ENCODE peak calls at places on chromosome 13, in five cellular contexts. W is spleen, Z is A549, X is upper lobe of left lung, L is upper lobe of right lung. J is an unnamed sample.

GRCh38 chr13:99380402-99380801 is 73.2 kb upstream of the GPR183 start:
- DNase-seq in Z (no peak), W (peak; percentile 43), X (no peak), L (no peak), J (no peak)

GRCh38 chr13:98173431-98173921 is 3.6 kb downstream of the RNF113B start:
- DNase-seq in W (no peak), L (no peak), Z (no peak), X (no peak), J (no peak)

GRCh38 chr13:48866204-48866603 is 109.5 kb upstream of the FNDC3A start:
- DNase-seq in X (no peak), L (no peak), Z (no peak), W (no peak), J (no peak)

GRCh38 chr13:49869514-49869913 is 66.6 kb downstream of the SPRYD7 start:
- DNase-seq in L (no peak), Z (no peak), W (no peak), X (no peak), J (no peak)

GRCh38 chr13:85586856-85587255 is 212.4 kb downstream of the SLITRK6 start:
- DNase-seq in X (no peak), W (no peak), L (no peak), Z (no peak), J (no peak)

GRCh38 chr13:45207319-45207718 is 6.5 kb upstream of the KCTD4 start:
- DNase-seq in Z (no peak), W (no peak), L (no peak), X (no peak), J (no peak)

GRCh38 chr13:27954406-27954851 is 14.7 kb downstream of the CDX2 start:
- DNase-seq in Z (peak; percentile 21), X (no peak), L (peak; percentile 68), W (peak; percentile 75), J (no peak)

GRCh38 chr13:34900288-34900739 is 41.8 kb upstream of the NBEA start:
- DNase-seq in Z (no peak), W (no peak), X (no peak), L (no peak), J (no peak)

GRCh38 chr13:38341149-38341692 is 8.4 kb upstream of the UFM1 start:
- DNase-seq in X (no peak), W (no peak), L (no peak), Z (no peak), J (no peak)
- TF ChIP-seq CTCF in X (no peak), W (no peak), L (no peak), Z (no peak), J (no peak)

GRCh38 chr13:46571941-46572340 is 19.0 kb downstream of the LRCH1 start:
- DNase-seq in Z (no peak), W (no peak), L (no peak), X (no peak), J (no peak)

GRCh38 chr13:46571189-46571901 is 18.4 kb downstream of the LRCH1 start:
- DNase-seq in X (no peak), Z (no peak), W (no peak), L (no peak), J (no peak)

GRCh38 chr13:46572758-46573384 is 19.9 kb downstream of the LRCH1 start:
- DNase-seq in X (no peak), W (no peak), Z (no peak), L (no peak), J (no peak)

GRCh38 chr13:46569471-46569870 is 16.5 kb downstream of the LRCH1 start:
- DNase-seq in W (no peak), X (no peak), Z (no peak), L (no peak), J (no peak)

DNA sequence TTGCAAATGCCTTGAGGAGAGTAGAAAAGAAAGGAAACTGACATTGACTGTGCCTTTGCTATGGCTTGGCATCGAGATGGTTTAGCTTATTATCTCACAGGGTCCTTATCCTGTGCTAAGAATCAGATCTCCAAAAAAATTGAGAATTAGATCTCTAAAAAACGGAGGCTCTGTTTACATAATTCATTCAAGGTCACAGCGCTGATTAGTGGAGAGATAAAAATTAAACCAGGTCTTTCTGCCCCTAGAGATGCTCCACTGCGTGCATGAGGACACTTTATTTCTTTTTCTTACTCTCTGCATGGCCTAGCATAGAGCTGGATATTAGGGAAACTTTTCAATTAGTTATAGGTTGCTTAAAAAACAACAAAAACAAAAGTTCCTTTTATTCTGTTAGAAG is 17.3 kb downstream of the LRCH1 start:
- DNase-seq in W (no peak), L (no peak), Z (no peak), X (no peak), J (no peak)
- H3K4me1 ChIP-seq in W (peaks cover 52% of the 10 kb centered on the region), L (peaks cover 31% of the 10 kb centered on the region), Z (peaks cover 26% of the 10 kb centered on the region), X (peaks cover 15% of the 10 kb centered on the region), J (no peaks in the 10 kb centered on the region)

DNA sequence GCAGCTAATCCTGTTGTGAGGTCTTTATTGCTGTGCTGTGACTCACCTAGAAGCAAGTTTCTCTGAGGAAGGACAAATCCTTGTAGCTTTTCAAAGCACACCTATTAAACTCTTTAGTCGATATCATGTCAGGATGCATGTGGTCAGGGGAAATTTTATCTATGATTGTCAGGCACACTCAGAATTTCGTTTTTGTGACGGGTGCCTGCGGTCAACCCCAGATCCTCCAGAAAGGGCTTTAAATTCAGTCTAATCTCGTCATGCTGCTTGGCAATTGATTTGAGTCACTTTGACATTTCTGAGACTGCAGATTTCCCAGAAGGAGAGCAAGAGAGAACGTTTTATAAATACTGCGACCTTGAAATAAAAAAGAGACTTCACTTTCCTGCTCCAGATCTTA is 316.9 kb downstream of the FGF9 start:
- DNase-seq in Z (no peak), L (no peak), X (no peak), W (no peak), J (no peak)
- TF ChIP-seq CTCF in Z (no peak), L (no peak), X (no peak), W (no peak), J (no peak)

GRCh38 chr13:79625517-79625916 is 144.6 kb downstream of the NDFIP2 start:
- DNase-seq in Z (no peak), W (no peak), L (no peak), X (no peak), J (no peak)
- H3K4me1 ChIP-seq in Z (no peaks in the 10 kb centered on the region), W (no peaks in the 10 kb centered on the region), L (no peaks in the 10 kb centered on the region), X (no peaks in the 10 kb centered on the region), J (no peaks in the 10 kb centered on the region)

GRCh38 chr13:51148223-51148951 is 37.3 kb upstream of the C13orf42 start:
- DNase-seq in X (peak; percentile 23), W (peak; percentile 87), Z (no peak), L (no peak), J (no peak)
- TF ChIP-seq CTCF in X (no peak), W (no peak), Z (no peak), L (no peak), J (no peak)

GRCh38 chr13:40570930-40571329 is 95.5 kb downstream of the FOXO1 start:
- DNase-seq in W (no peak), L (no peak), X (no peak), Z (no peak), J (no peak)

GRCh38 chr13:40568672-40569350 is 97.6 kb downstream of the FOXO1 start:
- DNase-seq in X (no peak), L (no peak), Z (no peak), W (no peak), J (no peak)

GRCh38 chr13:40565282-40566148 is 100.9 kb downstream of the FOXO1 start:
- DNase-seq in W (no peak), Z (no peak), X (no peak), L (no peak), J (no peak)

GRCh38 chr13:40566811-40567210 is 99.6 kb downstream of the FOXO1 start:
- DNase-seq in Z (no peak), L (no peak), X (no peak), W (no peak), J (no peak)

DNA sequence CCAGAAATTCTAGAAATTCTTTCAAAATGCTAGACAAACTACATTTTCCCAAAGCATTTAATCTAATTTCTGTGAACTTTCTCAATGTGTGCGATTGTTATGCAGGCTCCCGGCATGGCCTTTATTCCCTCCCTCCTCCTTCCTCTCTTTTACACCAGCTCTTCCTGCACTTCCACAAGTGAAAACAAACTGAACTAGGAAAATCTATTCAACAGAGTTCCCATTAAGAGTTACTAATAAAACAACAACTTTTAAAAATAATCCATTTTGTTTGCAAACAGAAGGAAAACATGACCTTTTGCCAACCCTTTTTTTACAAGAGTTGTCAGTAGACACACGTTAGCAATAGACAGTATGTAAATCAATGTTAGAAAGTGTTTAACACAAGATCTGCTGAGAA is 98.2 kb downstream of the FOXO1 start:
- DNase-seq in Z (no peak), L (no peak), W (no peak), X (no peak), J (no peak)
- H3K4me1 ChIP-seq in Z (no peaks in the 10 kb centered on the region), L (peaks cover 44% of the 10 kb centered on the region), W (peaks cover 96% of the 10 kb centered on the region), X (peaks cover 36% of the 10 kb centered on the region), J (peaks cover 84% of the 10 kb centered on the region)

DNA sequence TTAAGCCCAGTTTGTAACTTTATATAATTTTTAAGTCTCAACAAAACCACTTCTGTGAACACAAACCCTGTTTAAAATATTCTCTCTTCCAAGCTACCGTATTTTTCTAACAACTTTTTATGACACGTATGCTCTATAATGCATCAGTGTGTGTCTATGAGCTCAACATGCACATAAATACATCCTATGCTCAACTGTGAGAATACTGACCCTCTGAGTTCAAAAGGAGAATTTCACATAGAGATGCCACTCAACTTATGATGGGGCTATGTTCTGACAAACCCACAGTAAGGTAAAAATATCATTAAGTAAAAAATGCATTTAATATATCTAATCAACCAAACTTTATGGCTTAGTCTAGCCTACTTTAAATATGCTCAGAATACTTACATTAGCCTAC is 1139.7 kb upstream of the SPRY2 start:
- DNase-seq in X (no peak), L (no peak), W (no peak), Z (no peak), J (no peak)
- TF ChIP-seq CTCF in X (no peak), L (no peak), W (no peak), Z (no peak), J (no peak)

GRCh38 chr13:24528816-24529398 is 16.3 kb upstream of the PARP4 start:
- DNase-seq in L (no peak), X (no peak), Z (no peak), W (no peak), J (no peak)
- H3K4me1 ChIP-seq in L (no peaks in the 10 kb centered on the region), X (no peaks in the 10 kb centered on the region), Z (no peaks in the 10 kb centered on the region), W (no peaks in the 10 kb centered on the region), J (no peaks in the 10 kb centered on the region)